ENCODE peak calls at places on chromosomes 16 and 17, in five cellular contexts. B is IMR-90, U is GM12878, K is SK-N-SH, Q is K562. Z is an unnamed sample.

GRCh38 chr17:62680541-62681052 is 53.1 kb downstream of the MRC2 start:
- DNase-seq in B (no peak), U (no peak), K (no peak), Q (no peak), Z (no peak)

GRCh38 chr16:89442990-89443726 is 47.2 kb downstream of the ANKRD11 start:
- DNase-seq in B (peak), U (no peak), K (peak), Q (no peak), Z (peak)

GRCh38 chr17:79517812-79518211 is 93.0 kb downstream of the RBFOX3 start:
- DNase-seq in B (no peak), U (no peak), K (peak), Q (no peak), Z (no peak)

GRCh38 chr17:47989700-47990099 is 18.8 kb downstream of the CDK5RAP3 start:
- DNase-seq in B (no peak), U (peak), K (no peak), Q (no peak), Z (no peak)

GRCh38 chr17:20206068-20206467 is 196.9 kb downstream of the SPECC1 start:
- DNase-seq in B (no peak), U (no peak), K (no peak), Q (no peak), Z (peak)

GRCh38 chr16:87528690-87529579 is 36.1 kb upstream of the ZCCHC14 start:
- DNase-seq in B (no peak), U (no peak), K (no peak), Q (no peak), Z (no peak)

GRCh38 chr16:85619089-85619850 is 6.1 kb downstream of the GSE1 start:
- DNase-seq in B (no peak), U (no peak), K (no peak), Q (no peak), Z (no peak)

GRCh38 chr16:88377961-88378360 is 4.8 kb upstream of the ZNF469 start:
- DNase-seq in B (no peak), U (no peak), K (no peak), Q (no peak), Z (no peak)

GRCh38 chr16:50489187-50489586 is 59.0 kb upstream of the NKD1 start:
- DNase-seq in B (no peak), U (no peak), K (no peak), Q (no peak), Z (no peak)

GRCh38 chr16:10752843-10753523 is 9.3 kb downstream of the NUBP1 start:
- DNase-seq in B (no peak), U (peak), K (no peak), Q (no peak), Z (no peak)

GRCh38 chr16:23384878-23385277 is 68.1 kb downstream of the COG7 start:
- DNase-seq in B (no peak), U (no peak), K (no peak), Q (no peak), Z (no peak)

GRCh38 chr17:6476834-6477210 is 32.6 kb downstream of the PIMREG start:
- DNase-seq in B (no peak), U (no peak), K (no peak), Q (peak), Z (no peak)

GRCh38 chr16:28192811-28193529 is 18.8 kb downstream of the XPO6 start:
- DNase-seq in B (no peak), U (no peak), K (no peak), Q (no peak), Z (no peak)

GRCh38 chr16:56192971-56193936 is 2.0 kb downstream of the GNAO1 start:
- DNase-seq in B (no peak), U (no peak), K (peak), Q (no peak), Z (no peak)

GRCh38 chr17:70067104-70067503 is 7.9 kb upstream of the KCNJ16 start:
- DNase-seq in B (no peak), U (no peak), K (no peak), Q (no peak), Z (no peak)

GRCh38 chr17:8057691-8058114 is 18.8 kb downstream of the ALOX15B start:
- DNase-seq in B (peak), U (peak), K (peak), Q (peak), Z (peak)

GRCh38 chr16:84643677-84644076 is 4.6 kb upstream of the KLHL36 start:
- DNase-seq in B (no peak), U (no peak), K (no peak), Q (no peak), Z (no peak)

GRCh38 chr17:77372444-77373297 is 231.9 kb downstream of the SEC14L1 start:
- DNase-seq in B (peak), U (no peak), K (peak), Q (peak), Z (no peak)

GRCh38 chr16:1078579-1079021 is 6.1 kb downstream of the SSTR5 start:
- DNase-seq in B (peak), U (no peak), K (no peak), Q (no peak), Z (peak)

GRCh38 chr16:50265260-50265659 is 1.1 kb upstream of the ADCY7 start:
- DNase-seq in B (peak), U (no peak), K (peak), Q (peak), Z (no peak)

GRCh38 chr16:1347286-1347855 is 4.3 kb downstream of the TSR3 start:
- DNase-seq in B (no peak), U (no peak), K (no peak), Q (no peak), Z (no peak)

GRCh38 chr17:35568561-35568960 is 7.9 kb upstream of the SLFN14 start:
- DNase-seq in B (peak), U (no peak), K (peak), Q (peak), Z (peak)

GRCh38 chr16:75580-76501 is 2.2 kb upstream of the MPG start:
- DNase-seq in B (peak), U (no peak), K (peak), Q (peak), Z (no peak)
- TF ChIP-seq RCOR1 in B (no peak), U (no peak), K (no peak), Q (no peak), Z (no peak)

DNA sequence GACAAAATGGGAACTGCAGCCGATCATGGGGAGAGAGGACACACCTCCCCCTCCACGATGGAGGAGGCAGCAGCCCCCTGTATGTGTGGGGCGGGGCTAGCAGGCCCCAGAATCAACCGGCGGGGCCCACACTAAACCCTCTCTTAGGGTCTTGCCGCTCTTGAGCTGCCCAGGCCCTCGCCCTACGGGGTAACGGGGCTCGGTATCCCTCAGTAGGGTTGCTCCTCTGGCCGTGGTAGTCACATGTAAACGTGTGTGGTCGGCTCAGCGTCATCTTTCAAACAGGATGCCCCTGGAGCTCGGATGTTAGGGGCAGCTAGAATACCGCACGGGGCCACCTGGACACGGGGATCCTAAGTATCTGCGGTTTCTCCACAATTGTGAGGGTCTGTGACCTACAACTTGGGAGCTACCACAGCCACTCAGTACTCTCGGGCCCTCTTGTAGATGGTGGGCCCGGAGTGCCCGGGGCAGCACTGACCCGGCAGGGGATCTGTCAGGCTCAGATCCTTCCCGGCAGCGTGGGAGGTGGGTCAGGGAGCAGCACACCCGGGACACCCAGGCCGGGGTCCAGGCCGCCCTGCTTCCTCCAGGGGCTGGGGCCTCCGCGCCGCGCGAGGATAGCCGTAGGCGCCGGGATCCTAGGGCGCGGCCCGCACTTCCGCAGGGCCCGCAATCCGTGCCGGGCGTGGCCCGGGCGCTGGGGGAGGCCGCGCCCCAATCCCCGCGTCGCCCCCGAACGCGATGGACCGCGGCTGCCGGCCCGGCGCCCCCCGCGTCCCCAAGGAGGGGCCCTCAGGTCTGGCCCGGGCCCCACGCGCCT is 771 bp downstream of the ARHGDIA start:
- DNase-seq in B (peak), U (no peak), K (peak), Q (peak), Z (no peak)
- TF ChIP-seq RCOR1 in B (no peak), U (no peak), K (no peak), Q (no peak), Z (no peak)

GRCh38 chr17:9468937-9469336 is 106.7 kb downstream of the STX8 start:
- DNase-seq in B (no peak), U (no peak), K (no peak), Q (no peak), Z (no peak)

GRCh38 chr17:9473716-9474115 is 101.9 kb downstream of the STX8 start:
- DNase-seq in B (peak), U (no peak), K (no peak), Q (no peak), Z (peak)

GRCh38 chr17:9470171-9470570 is 105.4 kb downstream of the STX8 start:
- DNase-seq in B (no peak), U (peak), K (no peak), Q (no peak), Z (no peak)

GRCh38 chr17:9472541-9472940 is 103.1 kb downstream of the STX8 start:
- DNase-seq in B (peak), U (no peak), K (no peak), Q (no peak), Z (no peak)

GRCh38 chr17:9472094-9472493 is 103.5 kb downstream of the STX8 start:
- DNase-seq in B (peak), U (no peak), K (no peak), Q (no peak), Z (no peak)
- TF ChIP-seq RCOR1 in B (no peak), U (no peak), K (no peak), Q (no peak), Z (no peak)

GRCh38 chr16:76280421-76280820 is 3.2 kb downstream of the CNTNAP4 start:
- DNase-seq in B (no peak), U (no peak), K (no peak), Q (no peak), Z (no peak)

GRCh38 chr16:76278976-76279375 is 1.8 kb downstream of the CNTNAP4 start:
- DNase-seq in B (no peak), U (no peak), K (peak), Q (no peak), Z (no peak)

GRCh38 chr16:76278086-76278485 is 885 bp downstream of the CNTNAP4 start:
- DNase-seq in B (no peak), U (no peak), K (no peak), Q (no peak), Z (no peak)

DNA sequence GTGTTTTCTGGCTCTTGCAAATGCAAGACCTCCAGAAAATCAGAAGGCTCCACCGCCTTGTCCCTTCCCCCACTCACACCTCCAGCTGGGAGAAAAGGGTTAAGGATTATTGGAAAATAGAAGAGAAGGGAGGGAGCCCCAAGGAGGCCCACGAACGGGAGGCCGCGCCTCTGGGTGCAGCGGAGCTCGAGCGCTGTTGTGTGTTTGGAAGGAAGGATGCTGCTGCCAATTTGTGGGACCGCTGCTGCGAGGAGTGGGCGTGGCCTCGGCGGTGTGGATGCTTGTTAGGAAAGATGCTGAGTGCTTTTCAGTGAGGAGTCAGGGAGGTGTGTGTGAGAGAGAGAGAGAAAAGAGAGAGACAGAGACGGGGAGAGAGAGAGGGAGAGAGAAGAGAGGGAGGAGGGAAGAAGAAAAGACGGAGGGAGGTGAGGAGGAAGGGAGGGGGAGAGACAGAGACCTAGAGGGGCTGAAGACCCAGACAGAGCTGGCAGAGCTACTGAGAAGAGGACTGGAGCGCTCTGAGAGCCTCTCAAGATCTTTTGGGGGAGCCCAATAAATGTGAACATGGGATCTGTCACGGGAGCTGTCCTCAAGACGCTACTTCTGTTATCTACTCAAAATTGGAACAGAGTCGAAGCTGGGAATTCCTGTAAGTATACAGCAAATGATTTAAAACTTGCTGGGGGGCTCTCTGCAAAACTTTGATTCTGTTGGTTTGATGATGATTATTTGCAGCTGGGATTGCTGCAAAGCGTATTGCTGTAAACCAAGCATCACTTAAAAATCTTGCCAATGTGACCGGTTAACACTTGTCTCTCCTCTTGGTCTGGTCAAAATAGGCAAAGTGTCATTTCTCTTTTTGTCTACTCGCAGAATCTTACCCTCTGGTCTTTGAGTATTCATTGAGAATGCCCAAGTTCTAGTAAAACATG is at the start of gene CNTNAP4:
- DNase-seq in B (no peak), U (no peak), K (peak), Q (no peak), Z (no peak)
- TF ChIP-seq RCOR1 in B (no peak), U (no peak), K (no peak), Q (no peak), Z (no peak)

GRCh38 chr17:2780256-2780655 is 16.0 kb upstream of the RAP1GAP2 start:
- DNase-seq in B (no peak), U (no peak), K (no peak), Q (no peak), Z (no peak)
- TF ChIP-seq RCOR1 in B (no peak), U (no peak), K (no peak), Q (no peak), Z (no peak)

DNA sequence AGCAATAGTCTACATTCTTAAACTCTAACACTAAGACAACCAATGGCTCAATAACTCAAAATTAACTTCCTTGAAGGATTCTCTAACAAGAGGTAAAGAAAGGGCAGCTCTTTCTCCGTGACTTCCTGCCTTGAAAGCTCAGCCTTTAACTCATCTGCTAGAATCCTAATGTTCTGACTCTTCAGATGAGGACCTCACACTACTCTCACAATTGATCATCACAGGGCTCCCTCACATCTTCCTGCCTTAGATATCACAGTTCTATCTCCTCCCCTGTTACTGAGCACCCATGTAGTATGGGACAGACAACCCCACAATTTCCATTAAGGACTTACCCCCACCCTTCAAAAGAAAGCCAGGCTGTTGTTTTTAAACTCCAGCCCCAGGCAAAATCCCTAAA is 33.5 kb downstream of the SMURF2 start:
- DNase-seq in B (no peak), U (no peak), K (no peak), Q (no peak), Z (no peak)
- TF ChIP-seq RCOR1 in B (no peak), U (no peak), K (no peak), Q (no peak), Z (no peak)